ENCODE peak calls at places on chromosomes 3 and 15, in six cellular contexts. L is uterus, I is heart right ventricle, E is sigmoid colon, Z is colonic mucosa, R is neural progenitor cell. Y is an unnamed sample. For H3K27me3, the result is how much of the 10 kb centered on the place peaks cover.

GRCh38 chr3:15155840-15156360 is 50.1 kb upstream of the CAPN7 start:
- DNase-seq in I (no peak), L (no peak), Z (no peak), R (no peak), E (no peak), Y (no peak)

GRCh38 chr15:93170320-93170719 is 81.3 kb upstream of the RGMA start:
- DNase-seq in R (no peak), Z (no peak), L (no peak), E (no peak), I (no peak), Y (no peak)

GRCh38 chr3:46897829-46898320 is 20.4 kb downstream of the PTH1R start:
- DNase-seq in E (no peak), L (no peak), R (no peak), I (no peak), Z (no peak), Y (no peak)

GRCh38 chr3:13479332-13479581 is 849 bp upstream of the HDAC11 start:
- DNase-seq in R (peak), L (no peak), E (no peak), Z (peak), I (peak), Y (no peak)

GRCh38 chr3:117788499-117788898 is 1078.9 kb downstream of the TUSC7 start:
- DNase-seq in L (no peak), R (peak), E (no peak), I (no peak), Z (no peak), Y (no peak)

GRCh38 chr15:58755956-58756355 is 6.4 kb upstream of the ADAM10 start:
- DNase-seq in E (no peak), R (no peak), I (no peak), Z (no peak), L (no peak), Y (no peak)

GRCh38 chr3:10468611-10469354 is 36.6 kb downstream of the ATP2B2 start:
- DNase-seq in E (no peak), Z (no peak), I (no peak), L (no peak), R (no peak), Y (no peak)

GRCh38 chr3:115217678-115218451 is 70.8 kb upstream of the ZBTB20 start:
- DNase-seq in L (peak), Z (peak), R (peak), E (no peak), I (peak), Y (no peak)

GRCh38 chr3:183213941-183214612 is 39.0 kb upstream of the B3GNT5 start:
- DNase-seq in L (no peak), Z (no peak), R (no peak), I (no peak), E (no peak), Y (no peak)

GRCh38 chr15:64699767-64700388 is 75.5 kb downstream of the RBPMS2 start:
- DNase-seq in E (no peak), R (peak), Z (no peak), I (peak), L (peak), Y (peak)

GRCh38 chr3:177467268-177467985 is 270.1 kb upstream of the TBL1XR1 start:
- DNase-seq in I (no peak), Z (no peak), L (no peak), R (no peak), E (no peak), Y (no peak)

GRCh38 chr3:59085976-59086375 is 36.2 kb upstream of the CFAP20DC start:
- DNase-seq in I (no peak), Z (no peak), L (no peak), R (no peak), E (no peak), Y (no peak)

GRCh38 chr15:31111091-31111647 is 9.6 kb upstream of the TRPM1 start:
- DNase-seq in R (no peak), L (no peak), E (no peak), I (no peak), Z (no peak), Y (no peak)

GRCh38 chr15:64842986-64843561 is 1.4 kb downstream of the PLEKHO2 start:
- DNase-seq in R (no peak), Z (no peak), I (peak), E (peak), L (peak), Y (peak)

DNA sequence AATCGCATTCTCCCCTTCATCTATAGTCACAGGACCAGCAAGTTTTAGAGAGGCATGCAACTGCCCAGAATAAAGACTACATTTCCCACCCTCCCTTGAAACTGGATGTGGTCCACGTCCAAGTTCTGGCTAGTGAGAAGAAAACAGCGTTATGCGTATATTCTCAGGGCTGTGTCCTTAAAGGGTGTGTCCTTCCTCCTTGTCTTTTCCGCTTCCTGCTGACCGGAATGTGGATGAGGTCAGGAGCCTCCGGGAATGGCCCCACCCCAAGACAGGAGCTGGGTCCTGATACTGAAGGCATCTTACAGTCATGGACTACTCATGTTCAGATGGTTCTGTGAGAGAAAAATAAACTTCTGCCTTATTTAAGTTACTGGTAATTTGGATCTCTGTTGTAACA is 20.2 kb downstream of the CHST2 start:
- DNase-seq in Z (no peak), I (peak), L (peak), E (no peak), R (no peak), Y (peak)
- H3K4me3 ChIP-seq in Z (no peak), I (no peak), L (no peak), E (no peak), R (no peak), Y (no peak)

GRCh38 chr15:101248274-101248673 is 3.6 kb downstream of the CHSY1 start:
- DNase-seq in Z (no peak), I (no peak), R (no peak), L (no peak), E (no peak), Y (no peak)
- H3K27ac ChIP-seq in Z (no peak), I (no peak), R (no peak), L (no peak), E (no peak), Y (no peak)

GRCh38 chr3:51873876-51874275 is 1.5 kb downstream of the IQCF5 start:
- DNase-seq in I (no peak), Z (no peak), E (no peak), R (no peak), L (no peak), Y (no peak)

GRCh38 chr3:51874889-51875288 is 512 bp downstream of the IQCF5 start:
- DNase-seq in E (no peak), Z (no peak), L (no peak), R (no peak), I (no peak), Y (no peak)

GRCh38 chr3:51874411-51874810 is 990 bp downstream of the IQCF5 start:
- DNase-seq in E (no peak), L (no peak), R (no peak), I (no peak), Z (no peak), Y (no peak)

GRCh38 chr3:51875501-51875900 is at the start of gene IQCF5:
- DNase-seq in L (no peak), E (no peak), I (no peak), R (no peak), Z (no peak), Y (no peak)

DNA sequence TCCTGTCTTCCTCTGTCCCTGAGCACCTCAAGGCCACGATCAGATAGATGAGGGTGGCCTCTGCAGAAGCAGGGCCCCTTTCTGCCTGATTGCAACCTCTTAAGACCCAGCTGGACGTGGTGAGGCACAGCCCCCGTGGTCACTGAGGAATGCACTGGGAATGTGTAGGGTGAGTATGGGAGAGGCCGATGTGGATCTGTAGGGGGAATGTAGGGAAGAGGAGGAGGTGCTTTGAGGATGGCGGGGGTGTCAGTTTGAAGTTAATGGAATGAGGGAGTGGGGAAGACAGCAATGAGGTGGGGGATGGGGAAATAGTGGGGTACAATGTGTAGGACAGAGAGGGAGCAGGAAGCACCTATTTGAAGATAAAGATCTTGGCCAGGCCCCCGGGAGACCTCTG is 785 bp upstream of the IQCF5 start:
- DNase-seq in R (no peak), Z (no peak), E (no peak), L (no peak), I (no peak), Y (no peak)
- H3K27me3 ChIP-seq in R (under half), Z (under half), E (under half), L (under half), I (under half), Y (under half)

GRCh38 chr3:134084230-134084950 is 54.7 kb upstream of the SLCO2A1 start:
- DNase-seq in E (no peak), I (no peak), R (no peak), Z (no peak), L (no peak), Y (no peak)
- H3K4me3 ChIP-seq in E (no peak), I (no peak), R (no peak), Z (no peak), L (no peak), Y (no peak)

DNA sequence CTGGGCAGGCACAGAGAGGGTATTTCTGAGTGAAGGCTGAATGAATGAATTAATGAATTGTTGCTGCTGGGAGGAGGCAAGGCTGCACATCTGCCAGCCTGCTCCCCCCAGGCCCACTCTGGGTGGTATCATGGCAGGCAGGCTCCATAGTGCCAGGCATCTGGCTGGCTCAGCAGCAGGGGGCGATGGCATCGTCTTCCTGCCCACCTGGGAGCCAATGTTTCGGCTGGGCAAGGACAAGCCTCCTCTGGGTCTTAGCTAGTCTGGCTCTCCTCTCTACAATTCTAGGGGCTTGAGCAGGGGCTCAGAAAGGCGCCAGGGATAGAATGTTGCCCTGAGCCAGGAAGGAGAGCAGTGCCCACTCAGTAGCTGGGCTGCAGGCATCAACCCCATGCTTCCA is 1.7 kb upstream of the TLR9 start:
- DNase-seq in Z (no peak), R (no peak), I (no peak), L (no peak), E (no peak), Y (no peak)
- H3K27ac ChIP-seq in Z (no peak), R (no peak), I (no peak), L (no peak), E (no peak), Y (no peak)

GRCh38 chr15:69119016-69119415 is 41.4 kb upstream of the GLCE start:
- DNase-seq in R (peak), I (no peak), Z (no peak), L (no peak), E (no peak), Y (no peak)
- H3K27me3 ChIP-seq in R (half or more), I (under half), Z (under half), L (under half), E (under half), Y (under half)